ENCODE peak calls at places on chromosomes 5 and 9, in five cellular contexts. H, V, S, P and W are unnamed samples.
A peak's percentile ranks its signal among the peaks of the same experiment; 100 is the strongest.

GRCh38 chr9:7186175-7186574 is 428.4 kb downstream of the KDM4C start:
- DNase-seq in V (peak; percentile 37), H (no peak), S (peak; percentile 60), P (peak; percentile 11), W (peak; percentile 90)

GRCh38 chr5:1253456-1254105 is 28.4 kb downstream of the SLC6A18 start:
- DNase-seq in H (no peak), V (no peak), S (no peak), P (no peak), W (no peak)

GRCh38 chr5:107468286-107468685 is 202.5 kb downstream of the EFNA5 start:
- DNase-seq in H (no peak), S (no peak), V (no peak), P (no peak), W (no peak)

GRCh38 chr5:1497271-1497777 is 26.4 kb downstream of the LPCAT1 start:
- DNase-seq in V (no peak), H (no peak), P (no peak), S (no peak), W (no peak)

GRCh38 chr5:2188661-2189060 is 305.9 kb upstream of the IRX4 start:
- DNase-seq in H (no peak), P (no peak), V (no peak), S (no peak), W (no peak)

GRCh38 chr5:119402555-119402954 is 46.7 kb downstream of the TNFAIP8 start:
- DNase-seq in S (peak; percentile 44), V (no peak), H (no peak), P (no peak), W (peak; percentile 31)

GRCh38 chr9:1982074-1982473 is 33.1 kb upstream of the SMARCA2 start:
- DNase-seq in S (no peak), H (no peak), V (no peak), P (no peak), W (no peak)

GRCh38 chr5:146027746-146028145 is 77.6 kb downstream of the PLAC8L1 start:
- DNase-seq in H (no peak), V (no peak), S (no peak), P (no peak), W (no peak)

DNA sequence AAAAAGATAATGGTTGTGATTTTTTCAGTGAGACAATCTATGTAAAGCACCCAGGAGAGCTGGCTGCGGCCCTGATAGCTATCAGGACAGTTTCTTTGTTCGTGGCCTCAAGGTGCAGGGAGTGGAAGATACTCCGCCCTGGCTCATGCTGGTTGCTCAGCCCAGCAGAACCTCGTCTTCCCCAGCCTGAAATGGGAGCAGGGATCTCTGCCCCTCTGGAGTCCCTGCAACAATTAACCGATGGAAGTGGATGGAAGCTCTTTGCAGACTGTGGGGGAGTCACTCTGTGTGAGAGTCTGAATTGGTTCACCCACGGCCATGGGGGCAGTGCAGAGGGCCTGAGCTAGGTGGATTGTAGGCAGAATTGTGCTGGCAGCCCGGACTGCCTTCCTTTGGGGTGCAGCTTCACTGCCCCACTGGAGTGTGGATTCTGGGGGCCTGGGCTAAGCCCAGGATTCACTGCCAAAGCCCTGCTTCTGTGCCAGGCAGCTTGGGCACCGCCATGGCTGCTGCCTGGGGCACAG is 2.8 kb downstream of the AIF1L start:
- DNase-seq in S (no peak), H (no peak), V (no peak), P (no peak), W (peak; percentile 36)
- H2AK5ac ChIP-seq in S (no peak overlapping the region), H (no peak overlapping the region), V (no peak overlapping the region), P (peak overlapping the region; percentile 65), W (peak overlapping the region; percentile 51)

DNA sequence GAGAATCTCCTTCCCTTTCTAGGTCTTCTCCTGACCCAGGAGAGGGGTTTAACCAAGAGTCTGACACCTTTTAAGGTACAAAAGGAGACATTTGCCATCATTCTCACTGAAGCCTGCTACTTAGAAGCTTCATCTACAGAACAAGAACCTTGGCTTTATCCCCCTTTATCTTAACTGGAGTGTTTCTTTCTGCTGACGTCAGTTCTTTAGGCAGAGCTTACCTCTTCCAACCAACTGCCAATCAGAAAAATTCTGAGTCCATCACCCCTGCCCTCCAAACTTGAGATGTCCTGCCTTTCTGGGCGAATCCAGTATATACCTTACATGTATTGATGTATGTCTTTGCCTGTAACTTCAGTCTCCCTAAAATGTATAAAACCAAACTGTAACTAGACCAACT is 37.2 kb downstream of the PLEKHG4B start:
- DNase-seq in P (no peak), V (no peak), H (no peak), S (no peak), W (no peak)
- H2AK5ac ChIP-seq in P (no peak overlapping the region), V (no peak overlapping the region), H (no peak overlapping the region), S (no peak overlapping the region), W (no peak overlapping the region)

DNA sequence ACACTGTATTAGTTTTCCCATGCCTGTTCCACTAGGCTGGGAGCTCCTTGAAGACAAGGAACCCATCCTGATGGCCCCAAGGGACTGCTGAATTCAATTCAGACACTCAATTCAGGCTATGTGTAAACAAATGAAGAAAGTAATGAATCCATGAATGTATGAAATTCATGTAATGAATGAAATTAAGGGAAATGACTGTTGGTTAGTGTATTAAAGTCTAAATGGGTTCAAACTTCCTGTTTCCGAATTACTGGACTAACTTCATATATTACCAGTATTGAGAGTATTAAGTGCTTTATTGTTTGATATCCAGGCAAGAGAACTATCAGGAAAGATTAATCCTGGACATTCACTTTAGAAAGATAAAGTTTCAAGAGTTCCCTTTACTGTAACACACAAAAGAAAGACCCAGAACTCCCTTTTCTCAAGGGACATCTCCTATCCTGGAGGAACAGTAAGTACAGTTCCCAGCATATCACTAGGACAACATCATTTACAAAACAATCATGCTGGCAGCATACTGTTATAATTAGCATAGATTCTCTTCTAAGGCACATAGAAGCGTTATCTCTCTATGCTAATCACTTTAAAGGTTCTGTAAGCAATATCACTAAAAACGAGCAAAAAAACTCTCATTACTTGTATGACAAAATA is 28.5 kb upstream of the IFNK start:
- DNase-seq in V (no peak), H (no peak), P (no peak), S (no peak), W (peak; percentile 45)
- H2AK5ac ChIP-seq in V (no peak overlapping the region), H (no peak overlapping the region), P (no peak overlapping the region), S (no peak overlapping the region), W (no peak overlapping the region)

GRCh38 chr5:174421408-174421805 is 303.0 kb upstream of the MSX2 start:
- DNase-seq in P (no peak), H (no peak), S (no peak), V (no peak), W (no peak)

GRCh38 chr5:174424219-174425053 is 299.9 kb upstream of the MSX2 start:
- DNase-seq in H (no peak), V (no peak), P (no peak), S (no peak), W (no peak)

GRCh38 chr5:174425271-174425963 is 299.0 kb upstream of the MSX2 start:
- DNase-seq in H (no peak), V (no peak), P (no peak), S (no peak), W (peak; percentile 19)

GRCh38 chr5:174425964-174426290 is 298.5 kb upstream of the MSX2 start:
- DNase-seq in P (no peak), S (no peak), H (no peak), V (no peak), W (peak; percentile 91)

GRCh38 chr5:174423538-174423937 is 300.8 kb upstream of the MSX2 start:
- DNase-seq in H (no peak), S (no peak), P (no peak), V (no peak), W (no peak)
- H2AK5ac ChIP-seq in H (no peak overlapping the region), S (no peak overlapping the region), P (no peak overlapping the region), V (no peak overlapping the region), W (peak overlapping the region; percentile 49)

GRCh38 chr9:127132375-127132774 is 9.9 kb upstream of the ANGPTL2 start:
- DNase-seq in S (peak; percentile 24), V (no peak), P (no peak), H (no peak), W (no peak)
- H2AK5ac ChIP-seq in S (no peak overlapping the region), V (peak overlapping the region; percentile 98), P (no peak overlapping the region), H (no peak overlapping the region), W (no peak overlapping the region)

DNA sequence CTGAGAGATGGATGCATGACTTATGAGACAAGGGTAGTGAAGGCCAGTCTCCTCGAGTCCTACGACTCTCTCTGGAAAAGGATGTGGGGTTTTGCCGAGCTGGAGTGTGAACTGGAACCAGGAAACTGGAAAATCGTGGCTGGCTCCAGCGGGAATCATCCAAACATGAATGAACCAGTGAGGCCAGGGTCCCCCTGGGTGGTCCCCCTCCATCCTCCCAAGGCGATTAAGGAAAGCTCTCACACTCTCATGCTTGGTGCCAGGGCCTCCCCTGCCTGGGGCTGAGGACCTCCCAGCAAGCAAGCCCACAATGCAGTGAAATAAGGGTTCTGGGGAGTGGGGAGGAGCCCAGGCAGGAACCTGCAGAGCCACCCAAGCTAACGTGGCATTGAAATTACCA is 9.6 kb upstream of the AMBP start:
- DNase-seq in V (no peak), S (no peak), H (no peak), P (no peak), W (no peak)
- H2AK5ac ChIP-seq in V (no peak overlapping the region), S (no peak overlapping the region), H (no peak overlapping the region), P (no peak overlapping the region), W (no peak overlapping the region)